ENCODE peak calls at places on chromosome 21, in four cellular contexts. M, C, J and Y are unnamed samples.

GRCh38 chr21:33643658-33644311 is 1.5 kb downstream of the ITSN1 start:
- DNase-seq in M (peak; percentile 7), C (peak; percentile 36), J (peak; percentile 57), Y (no peak)

GRCh38 chr21:41229527-41230248 is 61.7 kb downstream of the BACE2 start:
- DNase-seq in C (no peak), M (no peak), J (no peak), Y (no peak)

GRCh38 chr21:31161157-31161556 is 122.9 kb upstream of the KRTAP19-8 start:
- DNase-seq in J (no peak), M (no peak), C (no peak), Y (no peak)

GRCh38 chr21:41345934-41346685 is 15.7 kb upstream of the MX2 start:
- DNase-seq in J (no peak), C (no peak), M (no peak), Y (no peak)

GRCh38 chr21:29218749-29219148 is 80.0 kb upstream of the BACH1 start:
- DNase-seq in J (no peak), M (no peak), C (no peak), Y (no peak)

GRCh38 chr21:45278156-45278911 is 9.4 kb downstream of the POFUT2 start:
- DNase-seq in J (peak; percentile 4), M (no peak), C (no peak), Y (no peak)

GRCh38 chr21:26840912-26841311 is 4.3 kb downstream of the ADAMTS1 start:
- DNase-seq in M (no peak), C (peak; percentile 95), J (no peak), Y (no peak)

GRCh38 chr21:15809818-15810217 is 80.0 kb downstream of the USP25 start:
- DNase-seq in J (no peak), C (no peak), M (no peak), Y (no peak)

GRCh38 chr21:41048141-41048540 is 119.8 kb upstream of the BACE2 start:
- DNase-seq in M (no peak), J (no peak), C (no peak), Y (no peak)

GRCh38 chr21:37208056-37208705 is 59.0 kb downstream of the VPS26C start:
- DNase-seq in C (no peak), J (peak; percentile 64), M (no peak), Y (no peak)

GRCh38 chr21:37047079-37047478 is 25.8 kb downstream of the PIGP start:
- DNase-seq in M (no peak), J (no peak), C (no peak), Y (no peak)